ENCODE peak calls at places on chromosomes 5 and 9, in eight cellular contexts. I is nephron progenitor cell; U is fibroblast of lung; G is WTC11; Y is MCF 10A; S is heart left ventricle; W is GM23338; P is CD8-positive, alpha-beta T cell. J is an unnamed sample.

GRCh38 chr9:108534741-108535140 is 321.0 kb downstream of the ACTL7B start:
- DNase-seq in W (no peak), Y (peak), S (no peak), P (no peak), I (no peak), U (peak), G (no peak), J (no peak)

GRCh38 chr9:85212209-85212608 is 529.5 kb downstream of the AGTPBP1 start:
- DNase-seq in G (no peak), U (no peak), S (no peak), P (no peak), I (no peak), Y (peak), W (no peak), J (no peak)

GRCh38 chr5:102048940-102049339 is 247.1 kb downstream of the SLCO4C1 start:
- DNase-seq in P (no peak), S (no peak), G (no peak), Y (no peak), I (no peak), U (peak), W (no peak), J (no peak)

GRCh38 chr5:142446131-142446959 is 121.5 kb upstream of the SPRY4 start:
- DNase-seq in W (no peak), P (no peak), S (no peak), Y (no peak), I (no peak), G (no peak), U (peak), J (no peak)

GRCh38 chr5:109767997-109768396 is 78.3 kb downstream of the MAN2A1 start:
- DNase-seq in I (no peak), G (no peak), S (no peak), U (no peak), Y (no peak), W (no peak), P (no peak), J (no peak)

GRCh38 chr9:76886318-76886717 is 19.6 kb downstream of the PRUNE2 start:
- DNase-seq in P (no peak), I (no peak), Y (no peak), G (no peak), S (no peak), W (no peak), U (no peak), J (no peak)

GRCh38 chr5:123776761-123777160 is 264.8 kb downstream of the CSNK1G3 start:
- DNase-seq in Y (peak), G (no peak), U (peak), S (no peak), W (no peak), P (no peak), I (no peak), J (no peak)

GRCh38 chr5:95718203-95718602 is 12.9 kb upstream of the RHOBTB3 start:
- DNase-seq in Y (no peak), I (no peak), S (no peak), P (no peak), U (no peak), W (no peak), G (no peak), J (no peak)

GRCh38 chr5:142422426-142422825 is 97.6 kb upstream of the SPRY4 start:
- DNase-seq in G (no peak), U (peak), W (no peak), Y (peak), S (no peak), I (no peak), P (no peak), J (no peak)

GRCh38 chr5:142881076-142881466 is 110.9 kb downstream of the ARHGAP26 start:
- DNase-seq in I (no peak), W (peak), Y (no peak), P (no peak), S (no peak), G (no peak), U (peak), J (no peak)

GRCh38 chr9:93890436-93890935 is 64.7 kb downstream of the BARX1 start:
- DNase-seq in U (no peak), G (no peak), I (no peak), S (no peak), Y (no peak), W (no peak), P (no peak), J (no peak)

GRCh38 chr5:14270212-14270702 is 127.1 kb downstream of the TRIO start:
- DNase-seq in W (peak), U (peak), Y (peak), P (no peak), G (peak), S (no peak), I (peak), J (no peak)

GRCh38 chr5:94932259-94932658 is 313.8 kb downstream of the SLF1 start:
- DNase-seq in U (no peak), S (no peak), Y (no peak), W (no peak), P (no peak), G (no peak), I (no peak), J (no peak)

GRCh38 chr5:169798906-169799660 is 162.0 kb downstream of the DOCK2 start:
- DNase-seq in U (no peak), G (no peak), S (no peak), I (no peak), P (no peak), Y (no peak), W (no peak), J (no peak)

GRCh38 chr5:58496488-58496887 is 5.3 kb downstream of the GAPT start:
- DNase-seq in W (peak), S (no peak), I (no peak), P (no peak), G (no peak), U (no peak), Y (peak), J (no peak)
- TF ChIP-seq CTCF in W (peak), S (no peak), I (peak), P (no peak), G (peak), U (no peak), Y (no peak), J (peak)

GRCh38 chr5:60262576-60263295 is 369.2 kb upstream of the PDE4D start:
- DNase-seq in G (no peak), I (no peak), Y (no peak), U (no peak), P (no peak), W (no peak), S (no peak), J (no peak)
- TF ChIP-seq CTCF in G (no peak), I (no peak), Y (no peak), U (no peak), P (no peak), W (no peak), S (no peak), J (no peak)

GRCh38 chr5:175696855-175697198 is 39.0 kb downstream of the HRH2 start:
- DNase-seq in S (no peak), W (no peak), U (no peak), Y (no peak), P (no peak), G (no peak), I (no peak), J (no peak)

GRCh38 chr5:175697846-175698245 is 40.0 kb downstream of the HRH2 start:
- DNase-seq in W (no peak), S (no peak), I (no peak), U (no peak), P (no peak), G (no peak), Y (no peak), J (no peak)

GRCh38 chr5:175698401-175699115 is 40.7 kb downstream of the HRH2 start:
- DNase-seq in I (no peak), S (no peak), U (no peak), P (no peak), Y (no peak), G (no peak), W (no peak), J (no peak)

GRCh38 chr5:175701797-175702196 is 43.9 kb downstream of the HRH2 start:
- DNase-seq in G (peak), U (no peak), I (no peak), W (no peak), Y (no peak), P (no peak), S (no peak), J (no peak)

DNA sequence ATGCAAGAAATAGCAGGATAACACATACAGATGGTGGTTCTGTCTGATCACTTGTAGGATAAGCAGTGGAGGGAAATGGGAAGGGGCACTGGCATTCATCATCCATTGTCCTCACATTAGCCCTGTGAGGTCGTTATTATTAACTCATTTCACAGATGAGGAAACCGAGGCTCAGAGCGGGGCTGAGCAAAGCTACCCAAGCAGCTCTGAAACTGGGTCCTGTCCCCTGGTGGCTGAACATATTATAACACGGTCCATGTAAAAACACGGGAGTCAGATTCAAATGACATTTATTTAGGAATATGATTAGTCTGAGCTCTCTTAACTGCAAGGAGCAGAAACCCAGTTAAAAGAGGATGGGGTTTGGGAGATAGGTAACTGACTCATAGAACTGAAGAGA is 43.1 kb downstream of the HRH2 start:
- DNase-seq in Y (peak), P (no peak), W (peak), G (peak), S (no peak), I (no peak), U (no peak), J (no peak)
- TF ChIP-seq CTCF in Y (peak), P (peak), W (peak), G (no peak), S (no peak), I (peak), U (no peak), J (no peak)

GRCh38 chr5:151219789-151220188 is 4.1 kb downstream of the CCDC69 start:
- DNase-seq in I (no peak), S (no peak), Y (no peak), W (peak), U (no peak), P (no peak), G (no peak), J (no peak)
- TF ChIP-seq CTCF in I (no peak), S (no peak), Y (no peak), W (peak), U (peak), P (no peak), G (no peak), J (no peak)

GRCh38 chr9:137278061-137278912 is 761 bp downstream of the TOR4A start:
- DNase-seq in W (peak), U (no peak), S (peak), I (no peak), P (no peak), G (peak), Y (no peak), J (no peak)

GRCh38 chr9:137279741-137280477 is 2.4 kb downstream of the TOR4A start:
- DNase-seq in G (no peak), W (no peak), I (no peak), S (no peak), U (no peak), Y (no peak), P (no peak), J (no peak)

GRCh38 chr9:137281345-137282116 is 4.0 kb downstream of the TOR4A start:
- DNase-seq in I (peak), U (no peak), S (no peak), P (no peak), G (peak), Y (no peak), W (peak), J (no peak)

GRCh38 chr9:137278913-137279711 is 1.6 kb downstream of the TOR4A start:
- DNase-seq in G (no peak), I (no peak), U (no peak), Y (no peak), P (no peak), W (no peak), S (peak), J (no peak)

DNA sequence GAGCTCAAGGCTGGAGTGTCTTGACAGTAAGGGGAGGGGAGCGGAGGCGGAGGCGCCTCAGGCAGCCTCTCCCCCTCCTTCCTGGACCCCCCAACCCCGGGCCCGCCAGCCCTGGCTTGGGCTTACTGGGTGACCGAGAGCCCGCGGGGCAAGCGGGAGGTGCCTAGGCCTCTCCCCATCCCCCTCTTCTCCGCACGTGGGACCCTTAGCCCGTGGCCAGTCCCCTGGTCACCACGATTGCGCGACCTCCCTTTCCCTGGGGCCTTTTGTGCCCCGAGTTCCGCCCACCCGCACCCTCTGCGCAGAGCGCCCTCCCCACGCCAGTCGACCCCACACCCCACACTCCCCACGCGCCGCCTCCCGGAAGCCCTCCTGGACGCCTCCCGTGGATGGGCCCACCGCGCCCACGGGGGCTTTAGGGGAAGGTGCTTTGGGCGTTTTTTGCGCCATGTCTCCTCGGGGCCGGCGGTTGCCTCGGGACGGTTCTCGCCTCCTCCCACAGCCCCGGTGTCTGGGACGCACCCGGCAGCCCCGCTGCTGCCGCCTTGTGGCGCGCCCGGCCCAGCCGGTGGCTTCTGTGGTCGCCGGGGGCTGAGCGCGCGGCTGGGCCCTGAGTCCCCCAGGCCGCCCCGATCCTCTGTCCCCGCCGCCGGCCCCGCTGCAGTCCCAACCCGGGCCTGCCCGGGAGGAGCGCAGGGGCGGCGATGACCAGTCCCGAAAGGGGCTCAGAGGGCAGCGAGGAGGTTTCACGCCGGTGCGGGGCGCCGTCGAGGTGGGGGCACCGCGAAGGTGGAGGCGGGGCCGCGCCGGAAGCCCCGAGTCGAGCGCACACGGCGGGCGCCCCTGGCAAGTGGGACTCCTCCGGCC is 3.2 kb downstream of the TOR4A start:
- DNase-seq in U (peak), I (peak), P (no peak), G (peak), Y (no peak), S (peak), W (peak), J (no peak)
- TF ChIP-seq CTCF in U (peak), I (peak), P (no peak), G (peak), Y (no peak), S (peak), W (peak), J (peak)